ENCODE peak calls at places on chromosomes 5 and 9, in seven cellular contexts. T is Peyer's patch, J is suprapubic skin, M is adrenal gland, I is cardiac muscle cell, B is breast epithelium, Y is left ventricle myocardium inferior. P is an unnamed sample.

GRCh38 chr9:123087359-123087888 is 54.0 kb downstream of the GPR21 start:
- DNase-seq in Y (peak), B (no peak), J (no peak), T (no peak), I (no peak), M (no peak), P (no peak)

GRCh38 chr9:111621895-111622480 is 9.1 kb upstream of the DNAJC25 start:
- DNase-seq in M (peak), T (no peak), Y (no peak), B (no peak), J (no peak), I (peak), P (no peak)

GRCh38 chr9:108673386-108673785 is 182.4 kb downstream of the ACTL7B start:
- DNase-seq in B (no peak), T (no peak), M (no peak), I (no peak), Y (no peak), J (no peak), P (no peak)

GRCh38 chr5:27906911-27907590 is 868.7 kb upstream of the CDH9 start:
- DNase-seq in B (no peak), J (no peak), Y (no peak), I (no peak), M (no peak), T (no peak), P (no peak)

GRCh38 chr5:101687630-101688029 is 608.5 kb downstream of the SLCO4C1 start:
- DNase-seq in Y (no peak), M (no peak), B (no peak), T (no peak), I (no peak), J (no peak), P (no peak)

GRCh38 chr5:167571824-167572223 is 719.6 kb upstream of the WWC1 start:
- DNase-seq in T (no peak), B (no peak), Y (no peak), M (no peak), I (no peak), J (no peak), P (no peak)

GRCh38 chr5:176921669-176922196 is 22.6 kb upstream of the HK3 start:
- DNase-seq in Y (no peak), T (no peak), I (no peak), B (no peak), M (no peak), J (no peak), P (no peak)

GRCh38 chr5:61306531-61307195 is 25.4 kb upstream of the ZSWIM6 start:
- DNase-seq in B (no peak), Y (no peak), J (no peak), I (peak), T (no peak), M (no peak), P (no peak)

GRCh38 chr9:134375011-134375390 is 48.7 kb downstream of the RXRA start:
- DNase-seq in I (peak), J (no peak), T (no peak), M (peak), Y (peak), B (peak), P (no peak)

GRCh38 chr5:103263054-103263453 is 4.5 kb downstream of the MACIR start:
- DNase-seq in M (no peak), Y (no peak), T (no peak), J (no peak), B (no peak), I (no peak), P (no peak)

GRCh38 chr5:25295067-25295466 is 650.3 kb upstream of the CDH10 start:
- DNase-seq in B (no peak), Y (no peak), I (no peak), M (no peak), J (no peak), T (no peak), P (no peak)

GRCh38 chr5:170307575-170308465 is 10.2 kb upstream of the LCP2 start:
- DNase-seq in M (peak), I (peak), B (no peak), Y (peak), T (no peak), J (peak), P (peak)

GRCh38 chr5:8019719-8020218 is 150.8 kb downstream of the MTRR start:
- DNase-seq in B (no peak), M (no peak), I (no peak), T (no peak), Y (no peak), J (no peak), P (no peak)

DNA sequence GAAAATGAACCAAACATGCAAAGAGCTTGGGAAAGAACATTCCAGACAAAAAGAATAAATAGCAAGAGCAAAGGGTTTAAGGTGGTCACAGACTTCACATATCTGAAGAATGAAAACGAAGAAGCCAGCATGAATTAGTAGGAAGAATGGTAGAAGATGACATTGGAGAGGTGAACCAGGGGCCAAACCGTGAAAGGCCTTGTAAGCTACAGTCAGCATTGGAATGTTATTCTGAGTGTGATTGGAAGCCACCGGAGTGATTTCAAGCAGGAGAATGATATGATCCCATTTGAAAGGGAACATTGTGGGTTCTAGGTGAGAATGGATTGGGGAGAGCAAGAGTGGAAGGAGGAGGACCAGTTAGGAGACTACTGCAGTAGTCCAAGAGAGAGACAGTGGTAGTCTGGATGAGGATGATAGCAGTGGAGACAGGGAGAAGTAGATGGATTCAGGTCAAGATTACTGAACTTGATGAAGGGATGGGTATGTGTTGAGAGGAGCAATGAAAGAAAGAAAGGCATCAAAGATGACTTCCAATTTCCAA is 6.9 kb upstream of the PFDN1 start:
- DNase-seq in J (no peak), B (no peak), Y (no peak), M (no peak), T (no peak), I (no peak), P (no peak)
- H3K27ac ChIP-seq in J (no peak), B (no peak), Y (no peak), M (no peak), T (peak), I (no peak), P (no peak)

GRCh38 chr5:33153891-33154290 is 286.9 kb upstream of the TARS1 start:
- DNase-seq in Y (no peak), B (no peak), I (no peak), M (no peak), J (no peak), T (no peak), P (no peak)

GRCh38 chr5:33148076-33148501 is 292.7 kb upstream of the TARS1 start:
- DNase-seq in M (no peak), B (no peak), Y (peak), J (no peak), I (peak), T (no peak), P (no peak)

DNA sequence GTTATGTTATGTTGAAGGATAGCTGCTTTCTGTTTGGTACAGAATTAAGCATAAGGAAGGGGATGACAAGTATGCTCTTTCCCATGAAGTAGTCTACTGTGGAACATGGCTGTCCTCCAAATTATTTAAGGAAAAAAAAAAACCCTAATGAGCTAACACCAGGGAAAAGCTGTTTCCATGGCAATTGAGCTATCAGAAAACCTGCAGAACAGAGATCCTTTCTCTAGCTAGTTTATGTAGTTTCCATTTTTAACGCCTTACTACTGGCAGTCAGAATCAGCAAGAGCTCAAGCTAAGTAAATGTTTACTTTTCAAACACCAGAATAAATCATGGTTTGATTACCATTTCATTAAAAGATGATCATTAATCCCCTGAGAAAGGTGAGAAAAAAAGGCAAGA is 287.4 kb upstream of the TARS1 start:
- DNase-seq in M (no peak), J (no peak), T (no peak), I (no peak), Y (no peak), B (no peak), P (no peak)
- H3K27ac ChIP-seq in M (no peak), J (no peak), T (no peak), I (no peak), Y (no peak), B (no peak), P (no peak)

GRCh38 chr5:36393656-36394438 is 92.1 kb upstream of the RANBP3L start:
- DNase-seq in J (no peak), I (no peak), T (no peak), M (no peak), B (no peak), Y (no peak), P (no peak)

GRCh38 chr5:36402512-36402906 is 100.8 kb upstream of the RANBP3L start:
- DNase-seq in T (no peak), Y (no peak), I (no peak), B (no peak), J (no peak), M (no peak), P (no peak)

GRCh38 chr5:36396640-36397039 is 94.9 kb upstream of the RANBP3L start:
- DNase-seq in Y (no peak), M (peak), J (no peak), T (no peak), B (no peak), I (peak), P (no peak)

GRCh38 chr5:36395260-36395659 is 93.6 kb upstream of the RANBP3L start:
- DNase-seq in T (no peak), J (no peak), M (no peak), I (no peak), B (no peak), Y (no peak), P (no peak)

GRCh38 chr5:36398137-36398536 is 96.4 kb upstream of the RANBP3L start:
- DNase-seq in B (no peak), J (no peak), M (no peak), T (no peak), I (peak), Y (no peak), P (no peak)
- H3K27ac ChIP-seq in B (no peak), J (no peak), M (no peak), T (no peak), I (no peak), Y (no peak), P (no peak)

GRCh38 chr5:172681421-172681820 is 40.4 kb downstream of the NEURL1B start:
- DNase-seq in I (no peak), T (no peak), B (no peak), M (no peak), Y (no peak), J (no peak), P (no peak)
- H3K27ac ChIP-seq in I (no peak), T (no peak), B (no peak), M (no peak), Y (peak), J (no peak), P (no peak)

GRCh38 chr5:135434591-135435466 is 12.3 kb downstream of the DCANP1 start:
- DNase-seq in J (no peak), B (no peak), Y (no peak), T (no peak), I (no peak), M (peak), P (no peak)
- H3K27ac ChIP-seq in J (no peak), B (no peak), Y (no peak), T (no peak), I (no peak), M (no peak), P (no peak)

GRCh38 chr5:149747141-149747832 is 17.2 kb downstream of the PPARGC1B start:
- DNase-seq in J (peak), T (no peak), B (no peak), Y (no peak), M (no peak), I (no peak), P (no peak)
- H3K27ac ChIP-seq in J (peak), T (peak), B (no peak), Y (peak), M (no peak), I (no peak), P (no peak)

GRCh38 chr5:77767301-77767700 is 8.8 kb downstream of the TBCA start:
- DNase-seq in I (no peak), Y (no peak), T (no peak), M (no peak), J (no peak), B (no peak), P (no peak)

GRCh38 chr5:77771452-77771851 is 4.7 kb downstream of the TBCA start:
- DNase-seq in J (no peak), Y (no peak), I (no peak), B (no peak), T (no peak), M (no peak), P (no peak)

GRCh38 chr5:77772729-77773128 is 3.4 kb downstream of the TBCA start:
- DNase-seq in M (no peak), T (no peak), I (no peak), J (no peak), B (no peak), Y (no peak), P (no peak)

GRCh38 chr5:77768978-77769377 is 7.2 kb downstream of the TBCA start:
- DNase-seq in J (no peak), M (no peak), Y (no peak), T (no peak), B (no peak), I (no peak), P (no peak)

DNA sequence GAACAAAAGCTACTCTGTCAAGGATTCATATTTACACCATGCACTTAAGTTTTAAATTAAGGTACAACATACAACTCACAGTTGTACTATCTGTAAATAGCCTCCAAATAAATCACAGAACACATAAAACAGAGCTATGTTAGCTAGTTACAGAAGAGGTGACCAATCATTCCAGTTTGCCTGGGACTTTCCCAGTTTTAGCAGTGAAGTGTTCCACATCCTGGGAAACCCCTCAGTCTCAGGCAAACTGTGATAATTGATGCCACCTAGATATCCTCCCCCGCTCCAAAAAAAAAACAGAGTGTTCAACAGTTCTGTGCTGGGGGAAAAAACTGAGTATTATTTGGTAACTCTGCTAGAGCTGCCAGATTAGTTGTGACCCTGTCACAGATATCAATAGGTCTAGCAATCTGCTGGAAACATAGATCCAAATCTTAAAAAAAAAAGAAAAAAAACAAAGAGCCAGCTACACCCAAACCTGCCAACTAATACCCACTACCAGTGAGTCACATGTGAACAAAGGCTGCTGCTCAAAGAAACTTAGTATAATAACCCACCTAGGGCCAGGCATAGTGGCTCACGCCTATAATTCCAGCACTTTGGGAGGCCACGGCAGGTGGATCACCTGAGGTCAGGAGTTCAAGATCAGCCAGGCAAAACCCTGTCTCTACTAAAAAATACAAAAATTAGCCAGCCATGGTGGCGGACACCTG is 5.7 kb downstream of the TBCA start:
- DNase-seq in Y (no peak), M (no peak), T (no peak), I (no peak), B (no peak), J (no peak), P (no peak)
- H3K27ac ChIP-seq in Y (no peak), M (peak), T (no peak), I (no peak), B (no peak), J (no peak), P (no peak)

GRCh38 chr5:96031811-96032261 is 70.2 kb upstream of the ELL2 start:
- DNase-seq in Y (no peak), M (no peak), B (no peak), T (no peak), J (no peak), I (peak), P (no peak)
- H3K27ac ChIP-seq in Y (no peak), M (no peak), B (no peak), T (no peak), J (no peak), I (no peak), P (no peak)

GRCh38 chr5:150650713-150651000 is 10.2 kb downstream of the SYNPO start:
- DNase-seq in B (no peak), J (no peak), Y (no peak), T (no peak), I (no peak), M (no peak), P (no peak)
- H3K27ac ChIP-seq in B (peak), J (no peak), Y (peak), T (no peak), I (no peak), M (peak), P (no peak)

P was measured in substantia nigra.